ENCODE peak calls at places on chromosomes 7 and 10, in five cellular contexts. D is T-cell, O is mucosa of gallbladder, W is sciatic nerve, H is left colon. E is an unnamed sample.

GRCh38 chr10:26438534-26439269 is 561 bp downstream of the APBB1IP start:
- DNase-seq in D (peak; percentile 69), O (peak; percentile 42), W (peak; percentile 57), H (no peak), E (peak; percentile 50)

GRCh38 chr10:44966129-44966815 is 6.7 kb downstream of the RASSF4 start:
- DNase-seq in D (no peak), O (no peak), W (no peak), H (no peak), E (no peak)

GRCh38 chr7:28091190-28091589 is 89.4 kb downstream of the JAZF1 start:
- DNase-seq in D (no peak), O (no peak), W (no peak), H (no peak), E (no peak)

GRCh38 chr7:144481863-144482262 is 78.4 kb upstream of the NOBOX start:
- DNase-seq in D (no peak), O (no peak), W (no peak), H (no peak), E (no peak)

GRCh38 chr7:30920021-30920583 is 8.4 kb downstream of the AQP1 start:
- DNase-seq in D (no peak), O (no peak), W (peak; percentile 38), H (peak; percentile 27), E (no peak)

GRCh38 chr10:34154371-34154770 is 660.7 kb downstream of the PARD3 start:
- DNase-seq in D (no peak), O (no peak), W (no peak), H (no peak), E (no peak)

GRCh38 chr10:86668297-86669165 is at the start of gene LDB3:
- DNase-seq in D (no peak), O (no peak), W (no peak), H (peak; percentile 52), E (no peak)

GRCh38 chr10:74418285-74418872 is 267.4 kb downstream of the ADK start:
- DNase-seq in D (no peak), O (no peak), W (no peak), H (no peak), E (no peak)